ENCODE peak calls at places on chromosomes 6 and 20, in nine cellular contexts. Z is stimulated activated CD8-positive, alpha-beta memory T cell treated with anti-CD3 and anti-CD28 coated beads, Interleukin-12 subunit alpha, Interleukin-12 subunit beta, amount 100 ng/mL, for 4 hours; H is MM.1S; D is activated CD4-positive, alpha-beta T cell treated with anti-CD3 and anti-CD28 coated beads for 1 hour; M is ecto neural progenitor cell; X is SW480; B is epithelial cell of esophagus; R is activated T-cell treated with anti-CD3 and anti-CD28 coated beads for 4 hours; V is progenitor cell of endocrine pancreas. L is an unnamed sample.

GRCh38 chr6:125480146-125480545 is 178.4 kb upstream of the HDDC2 start:
- DNase-seq in H (no peak), V (no peak), D (no peak), B (no peak), Z (no peak), R (no peak), X (no peak), M (no peak), L (no peak)

GRCh38 chr6:145544514-145544913 is 190.8 kb downstream of the EPM2A start:
- DNase-seq in H (no peak), B (peak), M (no peak), D (no peak), R (no peak), X (no peak), V (no peak), Z (no peak), L (no peak)

GRCh38 chr20:15619816-15620215 is 953.4 kb downstream of the KIF16B start:
- DNase-seq in M (no peak), R (no peak), H (no peak), D (no peak), V (no peak), Z (no peak), B (no peak), X (no peak), L (no peak)

GRCh38 chr6:139144490-139145085 is 9.7 kb downstream of the HECA start:
- DNase-seq in Z (no peak), B (no peak), M (no peak), H (no peak), V (no peak), R (no peak), D (no peak), X (no peak), L (no peak)

GRCh38 chr6:101722481-101722880 is 329.0 kb downstream of the GRIK2 start:
- DNase-seq in H (no peak), D (no peak), B (peak), X (no peak), V (no peak), M (no peak), R (no peak), Z (no peak), L (no peak)

GRCh38 chr6:3290501-3291211 is 31.9 kb downstream of the PSMG4 start:
- DNase-seq in H (no peak), R (no peak), Z (no peak), M (no peak), V (no peak), X (no peak), D (no peak), B (no peak), L (no peak)

GRCh38 chr20:57611605-57612311 is 8.5 kb downstream of the ZBP1 start:
- DNase-seq in D (no peak), H (no peak), X (peak), Z (no peak), M (no peak), R (no peak), B (no peak), V (no peak), L (no peak)

GRCh38 chr6:137000825-137001224 is 43.9 kb downstream of the IL20RA start:
- DNase-seq in R (no peak), X (peak), Z (no peak), B (peak), V (no peak), H (no peak), M (no peak), D (no peak), L (no peak)

GRCh38 chr6:133648576-133648975 is 240.3 kb upstream of the TCF21 start:
- DNase-seq in D (no peak), R (no peak), M (no peak), X (no peak), B (no peak), H (no peak), V (no peak), Z (no peak), L (no peak)

GRCh38 chr20:13349240-13349604 is 128.1 kb downstream of the ISM1 start:
- DNase-seq in D (no peak), R (no peak), Z (no peak), X (no peak), V (no peak), M (no peak), H (no peak), B (no peak), L (no peak)

GRCh38 chr6:167401525-167402194 is 76.8 kb downstream of the TTLL2 start:
- DNase-seq in R (no peak), H (no peak), M (peak), X (no peak), D (no peak), V (no peak), Z (no peak), B (no peak), L (no peak)

GRCh38 chr6:117555882-117556498 is 46.3 kb downstream of the GOPC start:
- DNase-seq in R (peak), Z (peak), B (peak), X (peak), D (no peak), H (peak), M (peak), V (peak), L (no peak)

GRCh38 chr6:130115036-130115435 is 96.7 kb downstream of the L3MBTL3 start:
- DNase-seq in V (no peak), M (no peak), Z (no peak), X (no peak), H (no peak), R (no peak), D (no peak), B (no peak), L (no peak)

GRCh38 chr20:25247100-25247665 is 702 bp upstream of the PYGB start:
- DNase-seq in Z (no peak), M (peak), D (no peak), H (peak), V (peak), R (no peak), B (peak), X (peak), L (no peak)

GRCh38 chr6:13522639-13523038 is 35.2 kb upstream of the GFOD1 start:
- DNase-seq in V (no peak), X (no peak), M (no peak), D (no peak), R (no peak), Z (no peak), B (no peak), H (no peak), L (no peak)

GRCh38 chr6:95209007-95209406 is 368.3 kb upstream of the MANEA start:
- DNase-seq in X (no peak), D (no peak), H (no peak), R (no peak), V (no peak), B (no peak), M (no peak), Z (no peak), L (no peak)

GRCh38 chr6:110039996-110040383 is 61.9 kb downstream of the GPR6 start:
- DNase-seq in R (peak), B (peak), Z (peak), X (peak), D (peak), H (peak), V (no peak), M (peak), L (peak)

L was measured in activated B cell treated with CpG ODN at 0.5 μM for 24 hours.